ENCODE peak calls at places on chromosomes 7 and 10, in six cellular contexts. Z, E, Q, S, W and Y are unnamed samples.

GRCh38 chr10:111233439-111233838 is 156.6 kb downstream of the ADRA2A start:
- DNase-seq in Z (no peak), E (no peak), Q (no peak), S (no peak), W (no peak), Y (no peak)

GRCh38 chr7:3695602-3696001 is 394.6 kb downstream of the SDK1 start:
- DNase-seq in Z (no peak), E (no peak), Q (no peak), S (no peak), W (no peak), Y (no peak)

GRCh38 chr7:94393251-94393758 is 1.4 kb upstream of the COL1A2 start:
- DNase-seq in Z (no peak), E (no peak), Q (no peak), S (no peak), W (no peak), Y (no peak)

GRCh38 chr7:98840096-98840495 is 29.7 kb downstream of the TMEM130 start:
- DNase-seq in Z (no peak), E (no peak), Q (no peak), S (no peak), W (no peak), Y (no peak)

GRCh38 chr7:105691029-105691691 is 109.9 kb upstream of the EFCAB10 start:
- DNase-seq in Z (no peak), E (no peak), Q (no peak), S (peak; percentile 32), W (peak; percentile 30), Y (no peak)

GRCh38 chr7:34275629-34276028 is 370.3 kb downstream of the BMPER start:
- DNase-seq in Z (no peak), E (no peak), Q (no peak), S (no peak), W (no peak), Y (no peak)

GRCh38 chr10:79380125-79380917 is 33.1 kb downstream of the PPIF start:
- DNase-seq in Z (no peak), E (no peak), Q (peak; percentile 78), S (no peak), W (no peak), Y (no peak)

GRCh38 chr7:124810605-124811004 is 45.0 kb upstream of the GPR37 start:
- DNase-seq in Z (no peak), E (no peak), Q (no peak), S (no peak), W (no peak), Y (no peak)

GRCh38 chr7:83162402-83163256 is at the start of gene PCLO:
- DNase-seq in Z (peak; percentile 94), E (peak; percentile 93), Q (peak; percentile 64), S (peak; percentile 95), W (peak; percentile 81), Y (no peak)

GRCh38 chr7:71486856-71487628 is 355.1 kb downstream of the GALNT17 start:
- DNase-seq in Z (peak; percentile 9), E (no peak), Q (no peak), S (peak; percentile 25), W (peak; percentile 92), Y (peak; percentile 41)

GRCh38 chr7:21757537-21758282 is 188.0 kb downstream of the CDCA7L start:
- DNase-seq in Z (no peak), E (no peak), Q (no peak), S (no peak), W (no peak), Y (no peak)

GRCh38 chr10:986137-986825 is 2.0 kb upstream of the GTPBP4 start:
- DNase-seq in Z (no peak), E (no peak), Q (no peak), S (peak; percentile 44), W (peak; percentile 62), Y (no peak)

GRCh38 chr7:126803060-126803665 is 449.6 kb downstream of the GRM8 start:
- DNase-seq in Z (peak; percentile 57), E (peak; percentile 76), Q (no peak), S (peak; percentile 78), W (peak; percentile 76), Y (peak; percentile 4)

GRCh38 chr10:86376852-86377796 is 10.5 kb upstream of the GRID1 start:
- DNase-seq in Z (peak; percentile 89), E (peak; percentile 80), Q (peak; percentile 75), S (peak; percentile 76), W (peak; percentile 55), Y (no peak)

GRCh38 chr10:13775786-13776780 is 189.3 kb downstream of the PRPF18 start:
- DNase-seq in Z (no peak), E (no peak), Q (no peak), S (no peak), W (peak; percentile 81), Y (no peak)

GRCh38 chr10:28939352-28940157 is 262.2 kb downstream of the BAMBI start:
- DNase-seq in Z (peak; percentile 81), E (peak; percentile 23), Q (peak; percentile 90), S (peak; percentile 94), W (peak; percentile 72), Y (no peak)

GRCh38 chr10:116099031-116099430 is 174.0 kb downstream of the GFRA1 start:
- DNase-seq in Z (no peak), E (no peak), Q (no peak), S (no peak), W (peak; percentile 16), Y (no peak)

GRCh38 chr7:122803323-122803722 is 82.9 kb downstream of the CADPS2 start:
- DNase-seq in Z (no peak), E (no peak), Q (no peak), S (peak; percentile 11), W (peak; percentile 15), Y (no peak)

GRCh38 chr10:63331586-63331985 is 134.2 kb downstream of the JMJD1C start:
- DNase-seq in Z (no peak), E (no peak), Q (no peak), S (no peak), W (no peak), Y (no peak)

GRCh38 chr7:110852156-110852858 is 238.6 kb upstream of the LRRN3 start:
- DNase-seq in Z (no peak), E (no peak), Q (no peak), S (no peak), W (no peak), Y (no peak)

GRCh38 chr10:102738692-102739121 is 5.0 kb upstream of the WBP1L start:
- DNase-seq in Z (no peak), E (no peak), Q (no peak), S (no peak), W (no peak), Y (no peak)

GRCh38 chr10:99450624-99451498 is 20.4 kb upstream of the GOT1 start:
- DNase-seq in Z (no peak), E (no peak), Q (no peak), S (no peak), W (no peak), Y (no peak)

DNA sequence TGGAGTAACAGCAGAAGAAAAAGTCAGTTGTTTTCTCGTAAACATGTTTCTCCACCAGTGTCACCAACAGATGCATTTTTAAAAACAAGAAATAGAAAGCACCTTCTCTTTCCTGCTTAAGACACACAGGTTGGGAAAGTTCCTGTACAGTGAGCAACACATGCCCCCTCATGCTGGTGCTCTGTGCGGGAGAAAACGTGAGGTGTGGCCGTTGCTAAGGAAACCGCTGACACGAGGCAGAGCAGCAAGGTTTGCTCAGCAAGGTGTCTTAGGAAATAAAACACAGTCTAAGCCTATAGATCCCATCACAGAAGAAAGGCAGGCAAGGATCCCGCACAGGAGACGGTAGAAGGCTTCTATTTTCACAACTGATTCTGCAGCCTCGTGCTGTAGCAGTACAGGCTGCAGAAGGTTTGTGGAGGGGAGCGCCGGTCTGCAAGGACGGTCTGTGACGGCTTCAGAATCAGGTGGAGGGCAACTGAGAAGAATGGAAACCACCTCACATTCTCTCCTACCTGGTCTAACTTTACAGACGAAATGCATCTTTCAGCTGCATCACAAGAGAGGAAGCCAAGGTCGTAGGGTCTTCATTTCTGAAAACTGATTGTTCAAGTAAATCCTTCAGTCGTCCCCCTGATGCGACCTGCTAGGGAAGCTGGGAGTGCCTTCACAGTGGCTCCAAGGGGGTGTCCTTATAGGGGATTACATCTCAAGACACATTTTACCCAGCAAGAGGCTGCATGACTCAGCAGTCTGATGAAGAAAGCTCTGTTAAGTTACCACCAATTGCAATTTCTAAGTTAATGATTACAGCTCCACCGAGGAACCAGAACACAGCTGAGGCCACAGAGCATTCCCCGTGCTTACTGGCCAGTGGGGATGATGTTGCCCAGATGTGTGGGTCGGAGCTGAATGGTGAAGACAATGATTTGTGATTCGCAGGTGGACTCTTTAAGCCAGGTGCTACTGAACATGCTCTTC is 150.7 kb upstream of the KLF14 start:
- DNase-seq in Z (no peak), E (no peak), Q (no peak), S (no peak), W (peak; percentile 65), Y (no peak)
- H3K4me3 ChIP-seq in Z (no peak overlapping the region), E (no peak overlapping the region), Q (no peak overlapping the region), S (no peak overlapping the region), W (no peak overlapping the region), Y (no peak overlapping the region)

DNA sequence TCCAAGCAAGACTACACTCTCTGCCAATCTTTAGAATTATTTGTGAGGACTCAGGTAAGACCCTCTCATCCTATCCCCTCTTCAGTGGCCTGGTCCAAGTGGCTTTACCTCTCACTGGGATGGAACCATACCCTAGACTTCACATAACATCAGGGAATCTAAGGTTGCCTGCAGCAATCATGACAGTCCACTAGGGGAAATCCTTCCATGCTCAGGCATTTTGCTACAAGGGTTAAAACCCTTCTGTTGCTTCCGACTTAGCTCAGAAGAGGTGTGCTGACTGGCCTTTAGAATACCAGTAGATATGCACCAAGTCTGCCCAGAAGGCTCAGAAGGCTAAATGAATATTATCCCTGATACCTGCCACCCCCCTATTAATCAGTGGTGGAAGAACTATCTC is 24.9 kb upstream of the NPS start:
- DNase-seq in Z (no peak), E (no peak), Q (no peak), S (no peak), W (no peak), Y (no peak)
- TF ChIP-seq CTCF in Z (no peak), E (no peak), Q (no peak), S (no peak), W (peak; percentile 1), Y (no peak)

GRCh38 chr7:66371096-66371824 is 166.1 kb downstream of the TPST1 start:
- DNase-seq in Z (no peak), E (no peak), Q (peak; percentile 14), S (no peak), W (no peak), Y (no peak)

GRCh38 chr7:66376264-66376945 is 171.3 kb downstream of the TPST1 start:
- DNase-seq in Z (no peak), E (no peak), Q (no peak), S (no peak), W (no peak), Y (no peak)

GRCh38 chr7:66377714-66378113 is 172.6 kb downstream of the TPST1 start:
- DNase-seq in Z (no peak), E (no peak), Q (no peak), S (no peak), W (no peak), Y (no peak)

GRCh38 chr7:66377045-66377444 is 171.9 kb downstream of the TPST1 start:
- DNase-seq in Z (no peak), E (no peak), Q (no peak), S (no peak), W (no peak), Y (no peak)

DNA sequence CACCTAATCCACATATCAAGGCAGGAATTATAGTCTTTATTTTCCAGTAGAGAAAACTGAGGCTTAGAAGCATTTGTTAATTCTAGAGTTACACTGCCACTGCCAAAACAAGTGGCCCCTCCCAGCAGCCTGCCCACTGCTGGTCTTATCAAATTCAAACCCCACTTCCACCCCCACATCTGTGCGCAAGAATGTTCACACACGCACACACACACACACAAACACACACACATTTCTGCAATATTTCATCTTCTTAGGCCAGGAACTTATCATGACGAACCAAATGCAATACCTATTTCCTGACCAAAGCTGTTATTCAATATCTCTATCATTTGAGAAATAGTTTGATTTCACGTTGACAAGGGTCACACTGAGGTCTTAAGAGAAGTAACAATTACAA is 169.0 kb downstream of the TPST1 start:
- DNase-seq in Z (no peak), E (no peak), Q (no peak), S (no peak), W (no peak), Y (no peak)
- H3K4me3 ChIP-seq in Z (no peak overlapping the region), E (no peak overlapping the region), Q (no peak overlapping the region), S (no peak overlapping the region), W (no peak overlapping the region), Y (no peak overlapping the region)

GRCh38 chr10:44258460-44259089 is 126.3 kb downstream of the CXCL12 start:
- DNase-seq in Z (no peak), E (no peak), Q (no peak), S (no peak), W (no peak), Y (no peak)
- TF ChIP-seq CTCF in Z (no peak), E (no peak), Q (no peak), S (no peak), W (no peak), Y (no peak)